ENCODE peak calls at places on chromosomes 6 and 20, in ten cellular contexts. B is gastroesophageal sphincter; P is Right ventricle myocardium superior; K is naive thymus-derived CD8-positive, alpha-beta T cell; D is WTC11; Y is sciatic nerve; W is A549; Q is activated CD4-positive, alpha-beta T cell treated with anti-CD3 and anti-CD28 coated beads for 36 hours; A is natural killer cell; Z is naive thymus-derived CD4-positive, alpha-beta T cell. X is an unnamed sample.

GRCh38 chr6:116535109-116535508 is 10.4 kb downstream of the TRAPPC3L start:
- ATAC-seq in B (no peak), P (no peak), K (no peak), D (no peak), Y (no peak), W (no peak), Q (no peak), A (no peak), Z (no peak), X (no peak)

GRCh38 chr6:139133272-139133671 is 1.6 kb upstream of the HECA start:
- ATAC-seq in B (no peak), P (no peak), K (no peak), D (no peak), Y (no peak), W (no peak), Q (no peak), A (no peak), Z (no peak), X (peak)

GRCh38 chr6:156906451-156906850 is 129.3 kb downstream of the ARID1B start:
- ATAC-seq in B (no peak), P (no peak), K (no peak), D (no peak), Y (no peak), W (no peak), Q (no peak), A (no peak), Z (no peak), X (no peak)

GRCh38 chr6:119233327-119233984 is 116.1 kb downstream of the MAN1A1 start:
- ATAC-seq in B (no peak), P (no peak), K (no peak), D (no peak), Y (no peak), W (no peak), Q (no peak), A (no peak), Z (no peak), X (no peak)

GRCh38 chr6:31580807-31581437 is 1.3 kb downstream of the LTB start:
- ATAC-seq in B (peak), P (peak), K (peak), D (peak), Y (peak), W (peak), Q (peak), A (peak), Z (peak), X (peak)

GRCh38 chr6:146090474-146090873 is 61.6 kb downstream of the GRM1 start:
- ATAC-seq in B (no peak), P (no peak), K (no peak), D (no peak), Y (no peak), W (no peak), Q (no peak), A (no peak), Z (no peak), X (no peak)

GRCh38 chr20:17017232-17017631 is 209.6 kb upstream of the PCSK2 start:
- ATAC-seq in B (no peak), P (no peak), K (no peak), D (peak), Y (no peak), W (no peak), Q (no peak), A (no peak), Z (no peak), X (no peak)

GRCh38 chr20:6906871-6907270 is 139.4 kb downstream of the BMP2 start:
- ATAC-seq in B (no peak), P (no peak), K (no peak), D (no peak), Y (no peak), W (no peak), Q (no peak), A (no peak), Z (no peak), X (no peak)

GRCh38 chr6:97322811-97323210 is 39.8 kb upstream of the MMS22L start:
- ATAC-seq in B (no peak), P (no peak), K (no peak), D (no peak), Y (no peak), W (no peak), Q (no peak), A (no peak), Z (no peak), X (no peak)

GRCh38 chr6:138545621-138545980 is 46.3 kb upstream of the NHSL1 start:
- ATAC-seq in B (peak), P (peak), K (no peak), D (peak), Y (peak), W (no peak), Q (no peak), A (no peak), Z (no peak), X (no peak)

GRCh38 chr6:109458774-109459531 is 3.4 kb upstream of the MICAL1 start:
- ATAC-seq in B (no peak), P (no peak), K (peak), D (no peak), Y (no peak), W (no peak), Q (peak), A (peak), Z (peak), X (no peak)

GRCh38 chr6:2378891-2379652 is 133.7 kb upstream of the GMDS start:
- ATAC-seq in B (no peak), P (no peak), K (no peak), D (no peak), Y (no peak), W (no peak), Q (peak), A (no peak), Z (no peak), X (no peak)

GRCh38 chr20:50710492-50711063 is 19.2 kb upstream of the RIPOR3 start:
- ATAC-seq in B (peak), P (no peak), K (no peak), D (no peak), Y (no peak), W (no peak), Q (no peak), A (no peak), Z (no peak), X (peak)

GRCh38 chr6:102571236-102571908 is 1177.9 kb downstream of the GRIK2 start:
- ATAC-seq in B (no peak), P (no peak), K (no peak), D (peak), Y (no peak), W (no peak), Q (no peak), A (no peak), Z (no peak), X (no peak)

GRCh38 chr6:108677357-108677756 is 116.6 kb downstream of the FOXO3 start:
- ATAC-seq in B (no peak), P (peak), K (no peak), D (no peak), Y (no peak), W (no peak), Q (no peak), A (no peak), Z (no peak), X (no peak)

GRCh38 chr20:53884859-53885654 is 185.3 kb downstream of the BCAS1 start:
- ATAC-seq in B (no peak), P (no peak), K (peak), D (peak), Y (no peak), W (no peak), Q (peak), A (no peak), Z (no peak), X (peak)

GRCh38 chr6:81049425-81050042 is 702.9 kb downstream of the TENT5A start:
- ATAC-seq in B (no peak), P (no peak), K (no peak), D (no peak), Y (no peak), W (no peak), Q (no peak), A (no peak), Z (no peak), X (no peak)

GRCh38 chr6:4873928-4874327 is 97.7 kb downstream of the CDYL start:
- ATAC-seq in B (no peak), P (no peak), K (no peak), D (no peak), Y (no peak), W (no peak), Q (no peak), A (peak), Z (no peak), X (no peak)

GRCh38 chr6:117506180-117506835 is 23.8 kb downstream of the DCBLD1 start:
- ATAC-seq in B (no peak), P (no peak), K (no peak), D (no peak), Y (no peak), W (peak), Q (no peak), A (no peak), Z (no peak), X (no peak)

GRCh38 chr20:35776513-35777101 is 4.8 kb downstream of the PHF20 start:
- ATAC-seq in B (no peak), P (peak), K (no peak), D (no peak), Y (no peak), W (no peak), Q (no peak), A (no peak), Z (no peak), X (peak)

GRCh38 chr6:24481449-24481848 is 7.9 kb downstream of the GPLD1 start:
- ATAC-seq in B (no peak), P (peak), K (no peak), D (no peak), Y (no peak), W (no peak), Q (no peak), A (no peak), Z (no peak), X (no peak)